ENCODE peak calls at places on chromosomes 13 and 19, in four cellular contexts. T, D, J and S are unnamed samples.

GRCh38 chr13:40344270-40345148 is 321.9 kb downstream of the FOXO1 start:
- DNase-seq in T (no peak), D (peak), J (peak), S (no peak)

GRCh38 chr13:18978447-18978846 is 203.2 kb downstream of the TUBA3C start:
- DNase-seq in T (no peak), D (no peak), J (no peak), S (no peak)

GRCh38 chr19:40542197-40542859 is 34.3 kb upstream of the SHKBP1 start:
- DNase-seq in T (no peak), D (no peak), J (peak), S (no peak)

GRCh38 chr19:43798546-43799409 is 3.5 kb downstream of the LYPD5 start:
- DNase-seq in T (peak), D (peak), J (no peak), S (peak)

GRCh38 chr13:29918845-29919244 is 68.4 kb upstream of the UBL3 start:
- DNase-seq in T (no peak), D (no peak), J (peak), S (no peak)

GRCh38 chr19:45323671-45324081 is 1.0 kb upstream of the CKM start:
- DNase-seq in T (peak), D (no peak), J (no peak), S (no peak)

GRCh38 chr19:52748336-52748950 is 13.6 kb upstream of the ZNF611 start:
- DNase-seq in T (peak), D (peak), J (peak), S (peak)

GRCh38 chr19:16892438-16892837 is 3.6 kb downstream of the F2RL3 start:
- DNase-seq in T (no peak), D (no peak), J (no peak), S (no peak)

GRCh38 chr19:49301165-49301865 is 23.7 kb downstream of the SLC6A16 start:
- DNase-seq in T (peak), D (peak), J (peak), S (peak)

GRCh38 chr13:105159794-105160193 is 1375.7 kb downstream of the EFNB2 start:
- DNase-seq in T (no peak), D (peak), J (no peak), S (no peak)

GRCh38 chr19:39413903-39414608 is 1.6 kb downstream of the PLEKHG2 start:
- DNase-seq in T (no peak), D (no peak), J (no peak), S (no peak)

GRCh38 chr19:44851427-44851826 is 5.3 kb downstream of the NECTIN2 start:
- DNase-seq in T (no peak), D (no peak), J (no peak), S (no peak)

GRCh38 chr13:59320021-59320420 is 843.7 kb downstream of the DIAPH3 start:
- DNase-seq in T (no peak), D (no peak), J (no peak), S (no peak)

GRCh38 chr13:110699148-110700145 is 6.5 kb downstream of the CARS2 start:
- DNase-seq in T (no peak), D (no peak), J (no peak), S (no peak)

GRCh38 chr19:46990998-46991676 is 28.5 kb upstream of the NPAS1 start:
- DNase-seq in T (peak), D (peak), J (peak), S (peak)

GRCh38 chr19:10815969-10816635 is 19.9 kb downstream of the TMED1 start:
- DNase-seq in T (no peak), D (no peak), J (no peak), S (no peak)

GRCh38 chr13:108269601-108270328 is at the start of gene TNFSF13B:
- DNase-seq in T (peak), D (no peak), J (peak), S (peak)

GRCh38 chr19:13884726-13885591 is 8.0 kb downstream of the NANOS3 start:
- DNase-seq in T (no peak), D (peak), J (no peak), S (no peak)

GRCh38 chr19:56114051-56114694 is 6.9 kb downstream of the ZNF787 start:
- DNase-seq in T (no peak), D (no peak), J (no peak), S (no peak)

GRCh38 chr13:42615691-42616090 is 41.7 kb downstream of the TNFSF11 start:
- DNase-seq in T (no peak), D (peak), J (peak), S (no peak)

GRCh38 chr13:101473458-101473857 is 21.0 kb downstream of the ITGBL1 start:
- DNase-seq in T (no peak), D (no peak), J (peak), S (no peak)

GRCh38 chr13:94660695-94661324 is 51.5 kb downstream of the SOX21 start:
- DNase-seq in T (peak), D (peak), J (peak), S (no peak)

GRCh38 chr13:111044087-111044830 is 70.9 kb upstream of the ARHGEF7 start:
- DNase-seq in T (no peak), D (no peak), J (no peak), S (no peak)

GRCh38 chr19:355134-355533 is 10.5 kb upstream of the MIER2 start:
- DNase-seq in T (no peak), D (no peak), J (no peak), S (no peak)

GRCh38 chr13:73603646-73604045 is 530.6 kb downstream of the KLF12 start:
- DNase-seq in T (no peak), D (no peak), J (no peak), S (no peak)